ENCODE peak calls at places on chromosomes 2 and 18, in six cellular contexts. A is endothelial cell of umbilical vein, G is stomach, Y is adrenal gland, U is aorta, S is sigmoid colon. H is an unnamed sample.

GRCh38 chr18:48689548-48689947 is 150.7 kb downstream of the CTIF start:
- DNase-seq in A (no peak), G (no peak), Y (no peak), U (no peak), S (no peak), H (no peak)

GRCh38 chr2:12296120-12296519 is 420.6 kb upstream of the TRIB2 start:
- DNase-seq in A (no peak), G (no peak), Y (no peak), U (no peak), S (no peak), H (no peak)

GRCh38 chr18:27695509-27695908 is 481.4 kb downstream of the CDH2 start:
- DNase-seq in A (no peak), G (no peak), Y (no peak), U (no peak), S (no peak), H (no peak)

GRCh38 chr2:42906557-42907380 is 114.4 kb upstream of the HAAO start:
- DNase-seq in A (peak; percentile 62), G (peak; percentile 65), Y (peak; percentile 78), U (peak; percentile 82), S (peak; percentile 82), H (peak; percentile 93)

GRCh38 chr2:19461504-19461903 is 103.1 kb upstream of the OSR1 start:
- DNase-seq in A (no peak), G (no peak), Y (no peak), U (no peak), S (no peak), H (no peak)

GRCh38 chr2:27798948-27799645 is 27.6 kb downstream of the MRPL33 start:
- DNase-seq in A (peak; percentile 93), G (no peak), Y (no peak), U (peak; percentile 87), S (peak; percentile 85), H (peak; percentile 64)

GRCh38 chr2:211055438-211055837 is 499.0 kb downstream of the CPS1 start:
- DNase-seq in A (no peak), G (no peak), Y (no peak), U (no peak), S (no peak), H (no peak)

GRCh38 chr2:121519732-121520640 is 10.7 kb upstream of the RNU4ATAC start:
- DNase-seq in A (no peak), G (no peak), Y (no peak), U (no peak), S (no peak), H (peak; percentile 62)

GRCh38 chr18:48931680-48932461 is 18.9 kb downstream of the SMAD7 start:
- DNase-seq in A (peak; percentile 46), G (no peak), Y (no peak), U (no peak), S (no peak), H (peak; percentile 57)

GRCh38 chr2:200340527-200341224 is 34.2 kb downstream of the SPATS2L start:
- DNase-seq in A (peak; percentile 56), G (no peak), Y (no peak), U (no peak), S (no peak), H (no peak)

GRCh38 chr2:225400060-225400511 is 576 bp downstream of the NYAP2 start:
- DNase-seq in A (peak; percentile 1), G (no peak), Y (peak; percentile 67), U (no peak), S (no peak), H (no peak)

GRCh38 chr2:25926913-25927312 is 48.6 kb upstream of the ASXL2 start:
- DNase-seq in A (no peak), G (no peak), Y (no peak), U (no peak), S (no peak), H (no peak)

GRCh38 chr18:26618130-26618529 is 69.8 kb upstream of the KCTD1 start:
- DNase-seq in A (no peak), G (no peak), Y (no peak), U (no peak), S (no peak), H (no peak)

GRCh38 chr2:169727065-169727464 is 6.6 kb upstream of the KLHL23 start:
- DNase-seq in A (no peak), G (no peak), Y (no peak), U (no peak), S (no peak), H (no peak)

GRCh38 chr2:75607988-75608683 is 38.4 kb upstream of the MRPL19 start:
- DNase-seq in A (peak; percentile 19), G (no peak), Y (no peak), U (no peak), S (no peak), H (no peak)

GRCh38 chr18:22168360-22168921 is 948 bp upstream of the GATA6 start:
- DNase-seq in A (peak; percentile 55), G (peak; percentile 72), Y (peak; percentile 82), U (no peak), S (no peak), H (peak; percentile 74)

GRCh38 chr2:181683518-181684453 is 3.5 kb upstream of the NEUROD1 start:
- DNase-seq in A (no peak), G (no peak), Y (no peak), U (no peak), S (peak; percentile 63), H (no peak)

GRCh38 chr18:21167641-21168372 is 56.2 kb upstream of the ROCK1 start:
- DNase-seq in A (no peak), G (peak; percentile 81), Y (peak; percentile 71), U (no peak), S (no peak), H (no peak)

GRCh38 chr2:33321236-33321731 is 155.2 kb upstream of the RASGRP3 start:
- DNase-seq in A (no peak), G (no peak), Y (no peak), U (no peak), S (no peak), H (no peak)

GRCh38 chr18:27750014-27750413 is 426.9 kb downstream of the CDH2 start:
- DNase-seq in A (peak; percentile 29), G (peak; percentile 45), Y (peak; percentile 64), U (no peak), S (no peak), H (no peak)

GRCh38 chr2:226669905-226670304 is 129.7 kb downstream of the IRS1 start:
- DNase-seq in A (no peak), G (no peak), Y (no peak), U (no peak), S (no peak), H (no peak)

GRCh38 chr2:223010641-223011040 is 41.3 kb upstream of the KCNE4 start:
- DNase-seq in A (no peak), G (no peak), Y (no peak), U (no peak), S (no peak), H (no peak)

GRCh38 chr18:63249781-63250180 is 69.8 kb downstream of the BCL2 start:
- DNase-seq in A (no peak), G (no peak), Y (no peak), U (no peak), S (no peak), H (no peak)

GRCh38 chr2:82837588-82838304 is 1621.3 kb downstream of the SUCLG1 start:
- DNase-seq in A (no peak), G (no peak), Y (no peak), U (no peak), S (no peak), H (no peak)

GRCh38 chr2:221573430-221574230 is 1.5 kb upstream of the EPHA4 start:
- DNase-seq in A (peak; percentile 82), G (peak; percentile 89), Y (peak; percentile 89), U (peak; percentile 83), S (peak; percentile 91), H (peak; percentile 94)

GRCh38 chr2:213125646-213126347 is 25.6 kb downstream of the IKZF2 start:
- DNase-seq in A (no peak), G (no peak), Y (no peak), U (no peak), S (no peak), H (no peak)

GRCh38 chr2:174597347-174598047 is at the start of gene WIPF1:
- DNase-seq in A (peak; percentile 66), G (no peak), Y (peak; percentile 75), U (no peak), S (no peak), H (no peak)

GRCh38 chr2:30514134-30514860 is 67.3 kb downstream of the LCLAT1 start:
- DNase-seq in A (peak; percentile 5), G (no peak), Y (peak; percentile 82), U (no peak), S (no peak), H (peak; percentile 30)

GRCh38 chr18:46007165-46007564 is 40.0 kb upstream of the EPG5 start:
- DNase-seq in A (no peak), G (no peak), Y (no peak), U (no peak), S (no peak), H (no peak)

GRCh38 chr18:47206945-47207637 is 30.9 kb upstream of the IER3IP1 start:
- DNase-seq in A (no peak), G (no peak), Y (no peak), U (no peak), S (no peak), H (no peak)

GRCh38 chr2:173656086-173656485 is 301.4 kb downstream of the CDCA7 start:
- DNase-seq in A (no peak), G (no peak), Y (no peak), U (no peak), S (no peak), H (no peak)

GRCh38 chr2:177244244-177244771 is 20.2 kb downstream of the NFE2L2 start:
- DNase-seq in A (no peak), G (no peak), Y (no peak), U (no peak), S (no peak), H (no peak)
- H3K4me1 ChIP-seq in A (peaks cover 65% of the 10 kb centered on the region), G (peaks cover 100% of the 10 kb centered on the region), Y (peaks cover 91% of the 10 kb centered on the region), U (peaks cover 19% of the 10 kb centered on the region), S (no peaks in the 10 kb centered on the region), H (peaks cover 32% of the 10 kb centered on the region)

GRCh38 chr2:69138247-69138754 is 125.3 kb downstream of the ANTXR1 start:
- DNase-seq in A (peak; percentile 35), G (no peak), Y (no peak), U (no peak), S (no peak), H (no peak)
- H3K27ac ChIP-seq in A (peak overlapping the region; percentile 2), G (peak overlapping the region; percentile 28), Y (peak overlapping the region; percentile 9), U (peak overlapping the region; percentile 82), S (peak overlapping the region; percentile 52), H (no peak overlapping the region)

GRCh38 chr18:5456577-5457466 is 87.0 kb downstream of the EPB41L3 start:
- DNase-seq in A (peak; percentile 79), G (no peak), Y (peak; percentile 67), U (no peak), S (peak; percentile 68), H (peak; percentile 68)
- H3K4me3 ChIP-seq in A (no peak overlapping the region), G (no peak overlapping the region), Y (no peak overlapping the region), U (no peak overlapping the region), S (peak overlapping the region; percentile 38), H (peak overlapping the region; percentile 29)

GRCh38 chr2:64228126-64228678 is 84.0 kb upstream of the PELI1 start:
- DNase-seq in A (peak; percentile 84), G (peak; percentile 75), Y (peak; percentile 84), U (peak; percentile 90), S (peak; percentile 92), H (peak; percentile 95)

GRCh38 chr2:64227603-64228125 is 83.4 kb upstream of the PELI1 start:
- DNase-seq in A (no peak), G (no peak), Y (no peak), U (no peak), S (no peak), H (no peak)

GRCh38 chr2:64226611-64227010 is 82.4 kb upstream of the PELI1 start:
- DNase-seq in A (no peak), G (no peak), Y (no peak), U (no peak), S (no peak), H (no peak)

GRCh38 chr2:64222942-64223511 is 78.8 kb upstream of the PELI1 start:
- DNase-seq in A (no peak), G (no peak), Y (no peak), U (no peak), S (no peak), H (no peak)

GRCh38 chr2:64225491-64225890 is 81.3 kb upstream of the PELI1 start:
- DNase-seq in A (no peak), G (no peak), Y (no peak), U (no peak), S (no peak), H (no peak)
- H3K4me1 ChIP-seq in A (peaks cover 9% of the 10 kb centered on the region), G (peaks cover 53% of the 10 kb centered on the region), Y (peaks cover 31% of the 10 kb centered on the region), U (no peaks in the 10 kb centered on the region), S (no peaks in the 10 kb centered on the region), H (peaks cover 7% of the 10 kb centered on the region)